ENCODE peak calls at places on chromosomes 2 and 18, in seven cellular contexts. C, S, M, Q, U, X and B are unnamed samples.

GRCh38 chr2:150596071-150596470 is 108.6 kb upstream of the RND3 start:
- DNase-seq in C (no peak), S (no peak), M (no peak), Q (no peak), U (no peak), X (no peak), B (no peak)

GRCh38 chr2:7191927-7192326 is 274.7 kb downstream of the RNF144A start:
- DNase-seq in C (no peak), S (no peak), M (peak), Q (no peak), U (no peak), X (no peak), B (no peak)

GRCh38 chr2:140585016-140585415 is 1545.8 kb downstream of the LRP1B start:
- DNase-seq in C (no peak), S (no peak), M (no peak), Q (no peak), U (no peak), X (no peak), B (no peak)

GRCh38 chr2:20625491-20625919 is 25.4 kb downstream of the HS1BP3 start:
- DNase-seq in C (no peak), S (no peak), M (no peak), Q (no peak), U (no peak), X (no peak), B (no peak)

GRCh38 chr18:6661692-6662415 is 67.7 kb upstream of the ARHGAP28 start:
- DNase-seq in C (no peak), S (no peak), M (peak), Q (no peak), U (no peak), X (no peak), B (no peak)

GRCh38 chr2:25453199-25453903 is 111.6 kb upstream of the DNMT3A start:
- DNase-seq in C (no peak), S (no peak), M (no peak), Q (no peak), U (no peak), X (no peak), B (no peak)

GRCh38 chr2:231409773-231410172 is 14.3 kb downstream of the B3GNT7 start:
- DNase-seq in C (no peak), S (no peak), M (no peak), Q (no peak), U (no peak), X (no peak), B (no peak)

GRCh38 chr2:227141301-227141700 is 22.7 kb downstream of the COL4A4 start:
- DNase-seq in C (no peak), S (no peak), M (no peak), Q (no peak), U (no peak), X (no peak), B (no peak)

GRCh38 chr2:4091013-4091412 is 387.6 kb downstream of the DCDC2C start:
- DNase-seq in C (no peak), S (no peak), M (no peak), Q (no peak), U (no peak), X (no peak), B (no peak)

GRCh38 chr2:20625920-20626697 is 24.8 kb downstream of the HS1BP3 start:
- DNase-seq in C (no peak), S (no peak), M (peak), Q (peak), U (no peak), X (no peak), B (no peak)

GRCh38 chr18:68402784-68403183 is 312.1 kb downstream of the TMX3 start:
- DNase-seq in C (no peak), S (no peak), M (no peak), Q (no peak), U (no peak), X (no peak), B (no peak)

GRCh38 chr2:197208029-197208428 is 102.6 kb downstream of the ANKRD44 start:
- DNase-seq in C (no peak), S (no peak), M (no peak), Q (no peak), U (no peak), X (no peak), B (no peak)